ENCODE peak calls at places on chromosome 18, in six cellular contexts. One of them, this sample, is unnamed.

GRCh38 chr18:9594782-9595181 is 19.6 kb downstream of the PPP4R1 start:
- DNase-seq in GM06990: peak; percentile 13
- DNase-seq in tibial nerve: no peak
- DNase-seq in colonic mucosa: no peak
- DNase-seq in RWPE2: no peak
- DNase-seq in cardiac muscle cell: no peak
- DNase-seq in this sample: no peak

GRCh38 chr18:58862851-58863538 is 1.7 kb upstream of the ZNF532 start:
- DNase-seq in GM06990: peak; percentile 46
- DNase-seq in cardiac muscle cell: no peak
- DNase-seq in colonic mucosa: peak; percentile 39
- DNase-seq in RWPE2: no peak
- DNase-seq in tibial nerve: no peak
- DNase-seq in this sample: no peak

GRCh38 chr18:78378403-78378802 is 601.2 kb upstream of the SALL3 start:
- DNase-seq in RWPE2: no peak
- DNase-seq in tibial nerve: no peak
- DNase-seq in cardiac muscle cell: no peak
- DNase-seq in GM06990: no peak
- DNase-seq in colonic mucosa: no peak
- DNase-seq in this sample: no peak

GRCh38 chr18:67517224-67517765 is 775 bp upstream of the DSEL start:
- DNase-seq in GM06990: no peak
- DNase-seq in tibial nerve: peak; percentile 73
- DNase-seq in RWPE2: no peak
- DNase-seq in cardiac muscle cell: peak; percentile 11
- DNase-seq in colonic mucosa: no peak
- DNase-seq in this sample: no peak

GRCh38 chr18:28147674-28148171 is 29.2 kb downstream of the CDH2 start:
- DNase-seq in tibial nerve: no peak
- DNase-seq in cardiac muscle cell: no peak
- DNase-seq in GM06990: no peak
- DNase-seq in RWPE2: no peak
- DNase-seq in colonic mucosa: no peak
- DNase-seq in this sample: no peak

GRCh38 chr18:46184296-46185080 is 80.3 kb downstream of the HAUS1 start:
- DNase-seq in RWPE2: no peak
- DNase-seq in tibial nerve: no peak
- DNase-seq in colonic mucosa: no peak
- DNase-seq in cardiac muscle cell: no peak
- DNase-seq in GM06990: no peak
- DNase-seq in this sample: no peak

GRCh38 chr18:58132595-58133191 is 88.7 kb downstream of the NEDD4L start:
- DNase-seq in colonic mucosa: no peak
- DNase-seq in RWPE2: no peak
- DNase-seq in GM06990: no peak
- DNase-seq in tibial nerve: no peak
- DNase-seq in cardiac muscle cell: no peak
- DNase-seq in this sample: no peak

GRCh38 chr18:13284330-13285027 is 65.9 kb downstream of the LDLRAD4 start:
- DNase-seq in GM06990: no peak
- DNase-seq in cardiac muscle cell: no peak
- DNase-seq in colonic mucosa: no peak
- DNase-seq in tibial nerve: no peak
- DNase-seq in RWPE2: no peak
- DNase-seq in this sample: no peak

GRCh38 chr18:38923136-38923535 is 1357.5 kb upstream of the CELF4 start:
- DNase-seq in RWPE2: no peak
- DNase-seq in tibial nerve: no peak
- DNase-seq in colonic mucosa: no peak
- DNase-seq in cardiac muscle cell: no peak
- DNase-seq in GM06990: no peak
- DNase-seq in this sample: peak; percentile 28

GRCh38 chr18:44731866-44732555 is 51.3 kb downstream of the SETBP1 start:
- DNase-seq in tibial nerve: no peak
- DNase-seq in GM06990: no peak
- DNase-seq in colonic mucosa: no peak
- DNase-seq in cardiac muscle cell: no peak
- DNase-seq in RWPE2: peak; percentile 70
- DNase-seq in this sample: no peak

GRCh38 chr18:46271488-46271887 is 167.3 kb downstream of the HAUS1 start:
- DNase-seq in tibial nerve: no peak
- DNase-seq in colonic mucosa: no peak
- DNase-seq in RWPE2: no peak
- DNase-seq in cardiac muscle cell: no peak
- DNase-seq in GM06990: no peak
- DNase-seq in this sample: no peak

GRCh38 chr18:50726960-50727589 is 92.7 kb downstream of the MRO start:
- DNase-seq in GM06990: peak; percentile 52
- DNase-seq in colonic mucosa: no peak
- DNase-seq in tibial nerve: no peak
- DNase-seq in cardiac muscle cell: no peak
- DNase-seq in RWPE2: no peak
- DNase-seq in this sample: no peak

GRCh38 chr18:59067873-59068272 is 71.8 kb upstream of the SEC11C start:
- DNase-seq in colonic mucosa: peak; percentile 27
- DNase-seq in RWPE2: no peak
- DNase-seq in GM06990: no peak
- DNase-seq in tibial nerve: peak; percentile 56
- DNase-seq in cardiac muscle cell: peak; percentile 47
- DNase-seq in this sample: no peak

GRCh38 chr18:63909870-63910269 is 2.1 kb downstream of the SERPINB10 start:
- DNase-seq in tibial nerve: no peak
- DNase-seq in RWPE2: no peak
- DNase-seq in GM06990: no peak
- DNase-seq in colonic mucosa: no peak
- DNase-seq in cardiac muscle cell: no peak
- DNase-seq in this sample: no peak

GRCh38 chr18:52394602-52395001 is 54.6 kb downstream of the DCC start:
- DNase-seq in colonic mucosa: no peak
- DNase-seq in cardiac muscle cell: no peak
- DNase-seq in tibial nerve: no peak
- DNase-seq in GM06990: peak; percentile 46
- DNase-seq in RWPE2: no peak
- DNase-seq in this sample: peak; percentile 25

GRCh38 chr18:48828713-48829442 is 121.9 kb downstream of the SMAD7 start:
- DNase-seq in RWPE2: no peak
- DNase-seq in cardiac muscle cell: peak; percentile 60
- DNase-seq in GM06990: no peak
- DNase-seq in colonic mucosa: no peak
- DNase-seq in tibial nerve: no peak
- DNase-seq in this sample: no peak
- TF ChIP-seq CTCF in RWPE2: no peak
- TF ChIP-seq CTCF in cardiac muscle cell: no peak
- TF ChIP-seq CTCF in GM06990: no peak
- TF ChIP-seq CTCF in colonic mucosa: no peak
- TF ChIP-seq CTCF in tibial nerve: no peak
- TF ChIP-seq CTCF in this sample: peak; percentile 13

DNA sequence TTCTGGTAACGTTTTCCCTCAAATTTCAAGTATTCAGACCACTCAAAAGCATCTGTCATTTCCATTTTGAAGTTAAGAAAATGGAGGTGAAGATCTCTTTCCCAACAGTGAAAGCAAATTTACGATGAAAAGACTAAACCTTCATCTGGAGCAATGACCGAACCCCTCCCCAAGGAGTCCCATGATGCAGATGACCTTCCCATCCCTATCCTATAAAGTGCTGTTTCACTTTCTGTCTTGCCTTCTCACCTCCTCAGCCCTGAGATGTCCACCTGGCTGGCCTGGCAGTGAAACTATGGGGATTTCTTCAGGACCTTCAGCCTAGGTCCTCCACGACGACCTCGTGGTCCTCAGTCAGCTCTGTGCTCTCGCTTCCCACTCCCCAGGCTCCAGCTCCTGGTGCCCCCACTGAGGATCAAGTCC is 925 bp upstream of the NPC1 start:
- DNase-seq in tibial nerve: no peak
- DNase-seq in RWPE2: no peak
- DNase-seq in GM06990: no peak
- DNase-seq in cardiac muscle cell: no peak
- DNase-seq in colonic mucosa: peak; percentile 23
- DNase-seq in this sample: no peak
- H3K4me3 ChIP-seq in tibial nerve: peak overlapping the region; percentile 90
- H3K4me3 ChIP-seq in RWPE2: no peak overlapping the region
- H3K4me3 ChIP-seq in GM06990: peak overlapping the region; percentile 41
- H3K4me3 ChIP-seq in cardiac muscle cell: peak overlapping the region; percentile 62
- H3K4me3 ChIP-seq in colonic mucosa: peak overlapping the region; percentile 94
- H3K4me3 ChIP-seq in this sample: no peak overlapping the region

DNA sequence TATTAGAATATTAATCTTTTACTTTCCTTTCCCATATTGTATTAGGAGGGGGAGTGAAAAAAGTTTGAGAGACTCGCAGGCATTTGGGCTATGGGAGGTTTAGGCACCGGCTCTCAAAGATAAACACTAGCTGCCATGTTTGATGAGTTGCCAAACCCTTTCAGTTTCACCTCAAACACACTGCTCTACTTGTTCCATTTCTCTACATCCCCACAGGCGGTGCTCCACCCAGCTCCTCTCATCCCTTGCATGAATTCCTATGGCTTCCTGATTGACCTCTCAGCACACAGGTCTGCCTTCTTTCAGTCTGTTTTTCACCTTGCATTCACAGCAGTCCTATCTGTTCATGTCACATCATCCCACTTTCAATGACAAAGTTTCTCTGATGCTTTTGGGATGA is 65.7 kb downstream of the MEP1B start:
- DNase-seq in RWPE2: no peak
- DNase-seq in GM06990: no peak
- DNase-seq in cardiac muscle cell: no peak
- DNase-seq in tibial nerve: no peak
- DNase-seq in colonic mucosa: no peak
- DNase-seq in this sample: no peak
- H3K27me3 ChIP-seq in RWPE2: no peaks in the 10 kb centered on the region
- H3K27me3 ChIP-seq in GM06990: no peaks in the 10 kb centered on the region
- H3K27me3 ChIP-seq in cardiac muscle cell: no peaks in the 10 kb centered on the region
- H3K27me3 ChIP-seq in tibial nerve: no peaks in the 10 kb centered on the region
- H3K27me3 ChIP-seq in colonic mucosa: no peaks in the 10 kb centered on the region
- H3K27me3 ChIP-seq in this sample: no peaks in the 10 kb centered on the region

DNA sequence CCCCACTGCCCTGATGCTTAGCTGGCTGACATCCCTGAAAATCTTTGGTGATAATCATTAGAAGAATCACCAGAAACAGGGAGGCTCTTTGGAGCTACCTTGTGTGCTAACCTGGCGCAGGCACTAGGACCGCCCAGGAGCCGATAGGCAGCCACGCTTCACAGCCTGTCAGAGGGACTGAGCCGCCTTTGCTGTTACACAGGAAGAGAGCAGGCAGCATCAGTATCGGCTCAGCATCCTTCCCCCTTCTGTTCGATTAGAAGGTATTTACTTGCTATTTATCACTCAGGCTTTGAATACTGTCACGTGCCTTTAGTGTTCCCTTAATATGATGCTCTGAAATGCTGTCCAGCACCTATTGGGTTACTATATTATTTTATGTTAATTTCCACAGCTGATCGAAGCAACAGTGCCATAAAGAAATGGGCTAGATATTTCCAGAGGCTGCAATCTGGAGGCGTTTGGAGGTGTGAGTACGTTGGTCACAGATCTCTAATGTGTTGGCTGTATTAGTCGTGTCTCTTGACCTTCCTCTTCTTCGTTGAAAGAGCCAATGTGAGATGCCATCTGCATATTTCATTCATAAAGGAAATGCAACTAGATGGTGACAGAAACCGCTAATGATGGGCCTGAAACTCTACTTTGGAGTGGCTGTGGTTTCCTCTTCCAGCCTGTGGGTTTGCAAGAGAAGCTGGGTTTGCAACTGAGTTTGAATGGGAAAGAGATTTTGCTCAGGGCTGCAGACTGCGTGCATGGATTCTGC is 110.4 kb upstream of the RAB27B start:
- DNase-seq in RWPE2: no peak
- DNase-seq in tibial nerve: no peak
- DNase-seq in GM06990: peak; percentile 20
- DNase-seq in colonic mucosa: no peak
- DNase-seq in cardiac muscle cell: peak; percentile 13
- DNase-seq in this sample: no peak
- TF ChIP-seq CTCF in RWPE2: no peak
- TF ChIP-seq CTCF in tibial nerve: no peak
- TF ChIP-seq CTCF in GM06990: no peak
- TF ChIP-seq CTCF in colonic mucosa: no peak
- TF ChIP-seq CTCF in cardiac muscle cell: no peak
- TF ChIP-seq CTCF in this sample: no peak

GRCh38 chr18:29434650-29435049 is 1257.7 kb upstream of the CDH2 start:
- DNase-seq in GM06990: no peak
- DNase-seq in RWPE2: no peak
- DNase-seq in tibial nerve: no peak
- DNase-seq in cardiac muscle cell: no peak
- DNase-seq in colonic mucosa: no peak
- DNase-seq in this sample: no peak

GRCh38 chr18:29430416-29430815 is 1253.5 kb upstream of the CDH2 start:
- DNase-seq in colonic mucosa: no peak
- DNase-seq in RWPE2: no peak
- DNase-seq in cardiac muscle cell: no peak
- DNase-seq in tibial nerve: no peak
- DNase-seq in GM06990: no peak
- DNase-seq in this sample: no peak
- H3K4me3 ChIP-seq in colonic mucosa: no peak overlapping the region
- H3K4me3 ChIP-seq in RWPE2: no peak overlapping the region
- H3K4me3 ChIP-seq in cardiac muscle cell: no peak overlapping the region
- H3K4me3 ChIP-seq in tibial nerve: no peak overlapping the region
- H3K4me3 ChIP-seq in GM06990: no peak overlapping the region
- H3K4me3 ChIP-seq in this sample: no peak overlapping the region

GRCh38 chr18:80201739-80202138 is 45.6 kb downstream of the PARD6G start:
- DNase-seq in colonic mucosa: no peak
- DNase-seq in RWPE2: no peak
- DNase-seq in tibial nerve: no peak
- DNase-seq in GM06990: no peak
- DNase-seq in cardiac muscle cell: no peak
- DNase-seq in this sample: no peak
- H3K27me3 ChIP-seq in colonic mucosa: no peaks in the 10 kb centered on the region
- H3K27me3 ChIP-seq in RWPE2: no peaks in the 10 kb centered on the region
- H3K27me3 ChIP-seq in tibial nerve: no peaks in the 10 kb centered on the region
- H3K27me3 ChIP-seq in GM06990: no peaks in the 10 kb centered on the region
- H3K27me3 ChIP-seq in cardiac muscle cell: no peaks in the 10 kb centered on the region
- H3K27me3 ChIP-seq in this sample: no peaks in the 10 kb centered on the region

DNA sequence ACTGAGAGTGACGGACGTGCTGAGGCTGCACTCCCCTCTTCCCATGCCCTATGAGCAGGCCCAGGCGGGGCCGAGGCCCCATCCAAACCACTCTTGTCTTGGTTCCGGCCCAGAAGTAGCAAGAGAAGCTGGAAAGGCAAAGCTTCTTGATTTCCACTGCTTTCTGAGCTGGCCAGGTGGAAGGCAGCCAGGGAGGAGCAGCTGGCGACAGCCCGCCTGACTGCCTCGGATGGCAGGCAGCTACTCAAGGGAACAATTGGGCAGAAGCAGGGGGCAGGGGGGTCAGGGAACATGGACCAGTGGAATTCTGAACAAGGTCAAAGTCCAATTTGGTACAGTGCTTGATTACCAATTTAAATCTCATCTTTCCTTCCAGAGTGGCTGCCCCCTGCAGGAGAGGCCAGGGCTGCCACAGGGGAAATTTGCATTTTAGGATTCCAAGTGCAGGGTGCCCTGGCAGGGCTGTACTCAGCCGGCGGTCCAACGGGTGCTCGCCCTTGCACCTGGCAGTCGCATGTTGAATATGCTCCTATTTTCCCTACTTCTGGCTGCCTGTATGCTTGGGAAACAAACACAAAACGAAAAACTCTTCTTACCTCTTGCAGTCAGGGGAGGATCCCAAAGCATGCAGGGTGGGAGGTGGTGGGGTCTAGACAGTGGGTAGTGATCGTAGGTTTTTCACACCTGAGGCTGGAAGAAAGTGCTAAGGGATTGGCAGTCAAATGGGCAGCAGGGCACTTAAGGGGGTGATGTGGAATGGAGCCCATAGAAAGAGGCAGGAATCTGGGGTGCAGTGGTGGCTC is 67.3 kb downstream of the LIPG start:
- DNase-seq in tibial nerve: no peak
- DNase-seq in GM06990: no peak
- DNase-seq in cardiac muscle cell: no peak
- DNase-seq in colonic mucosa: peak; percentile 49
- DNase-seq in RWPE2: no peak
- DNase-seq in this sample: no peak
- TF ChIP-seq CTCF in tibial nerve: no peak
- TF ChIP-seq CTCF in GM06990: peak; percentile 36
- TF ChIP-seq CTCF in cardiac muscle cell: peak; percentile 40
- TF ChIP-seq CTCF in colonic mucosa: no peak
- TF ChIP-seq CTCF in RWPE2: no peak
- TF ChIP-seq CTCF in this sample: peak; percentile 40